ENCODE peak calls at places on chromosomes 11 and 22, in five cellular contexts. P is fibroblast of gingiva, J is NCI-H1105 treated with DMSO at 0.1 percent for 48 hours, M is tibial nerve, T is NCI-H2029. A is an unnamed sample.

GRCh38 chr11:95156916-95157568 is 67.4 kb downstream of the ENDOD1 start:
- DNase-seq in M (no peak), P (peak), J (peak), T (no peak), A (no peak)

GRCh38 chr11:71484248-71485062 is 31.5 kb downstream of the NADSYN1 start:
- DNase-seq in M (no peak), J (no peak), P (no peak), T (no peak), A (no peak)

GRCh38 chr11:86222081-86222480 is 22.5 kb upstream of the EED start:
- DNase-seq in J (no peak), P (no peak), T (no peak), M (no peak), A (no peak)

GRCh38 chr22:49788492-49788891 is 39.2 kb downstream of the BRD1 start:
- DNase-seq in T (no peak), J (no peak), P (peak), M (peak), A (no peak)

GRCh38 chr11:117972589-117973445 is 13.4 kb upstream of the IL10RA start:
- DNase-seq in P (no peak), J (peak), M (no peak), T (peak), A (no peak)

GRCh38 chr11:76695767-76696166 is 25.2 kb upstream of the LRRC32 start:
- DNase-seq in M (no peak), P (no peak), J (no peak), T (no peak), A (no peak)

GRCh38 chr11:81987829-81988472 is 745.7 kb downstream of the FAM181B start:
- DNase-seq in J (peak), T (no peak), P (peak), M (no peak), A (no peak)

GRCh38 chr22:41910599-41911291 is 4.1 kb downstream of the SHISA8 start:
- DNase-seq in J (no peak), T (no peak), M (peak), P (no peak), A (no peak)

GRCh38 chr11:64742940-64743590 is 877 bp downstream of the RASGRP2 start:
- DNase-seq in J (peak), M (peak), P (peak), T (no peak), A (peak)

GRCh38 chr11:1931791-1932480 is 12.4 kb downstream of the TNNT3 start:
- DNase-seq in T (no peak), M (no peak), P (no peak), J (no peak), A (no peak)

GRCh38 chr11:105357764-105358163 is 218.2 kb upstream of the CARD18 start:
- DNase-seq in M (no peak), J (no peak), T (no peak), P (no peak), A (no peak)

GRCh38 chr11:12110714-12111481 is 508 bp downstream of the MICAL2 start:
- DNase-seq in J (peak), T (peak), P (no peak), M (no peak), A (no peak)

GRCh38 chr11:122983438-122984185 is 2.0 kb upstream of the BSX start:
- DNase-seq in P (no peak), M (no peak), T (no peak), J (peak), A (no peak)

GRCh38 chr11:764322-765024 is 12.8 kb downstream of the GATD1 start:
- DNase-seq in M (no peak), P (no peak), J (no peak), T (no peak), A (no peak)

GRCh38 chr11:68189888-68190287 is 23.2 kb downstream of the KMT5B start:
- DNase-seq in T (no peak), J (no peak), P (no peak), M (no peak), A (no peak)

GRCh38 chr22:27754247-27754887 is 47.2 kb downstream of the MN1 start:
- DNase-seq in T (no peak), J (peak), M (no peak), P (peak), A (no peak)

GRCh38 chr11:69310934-69311766 is 17.2 kb downstream of the MYEOV start:
- DNase-seq in P (no peak), T (no peak), M (no peak), J (no peak), A (no peak)

GRCh38 chr11:67306769-67307544 is 3.6 kb downstream of the SSH3 start:
- DNase-seq in M (no peak), P (no peak), T (no peak), J (no peak), A (no peak)